ENCODE peak calls at places on chromosomes 11 and 22, in nine cellular contexts. U is iPS DF 6.9, G is ovary, Z is sigmoid colon, V is transverse colon, Q is cardiac muscle cell, F is lower lobe of right lung, I is IMR-90, B is astrocyte. Y is an unnamed sample. For H3K4me1 and H3K36me3, the result is how much of the 10 kb centered on the place peaks cover.

GRCh38 chr11:36073411-36074203 is 129.7 kb downstream of the LDLRAD3 start:
- DNase-seq in U (no peak), G (peak), Z (no peak), V (no peak), Q (no peak), F (no peak), I (peak), B (peak), Y (no peak)

GRCh38 chr22:22786301-22787115 is 101.1 kb upstream of the IGLL5 start:
- DNase-seq in U (no peak), G (no peak), Z (no peak), V (no peak), Q (no peak), F (no peak), I (no peak), B (no peak), Y (peak)

GRCh38 chr11:79973701-79974626 is 533.1 kb upstream of the TENM4 start:
- DNase-seq in U (peak), G (no peak), Z (no peak), V (no peak), Q (peak), F (no peak), I (peak), B (no peak), Y (peak)

GRCh38 chr22:39522567-39523300 is 2.4 kb downstream of the ATF4 start:
- DNase-seq in U (no peak), G (peak), Z (peak), V (peak), Q (peak), F (peak), I (peak), B (peak), Y (peak)

GRCh38 chr11:11842426-11843008 is 745 bp downstream of the USP47 start:
- DNase-seq in U (no peak), G (peak), Z (peak), V (peak), Q (peak), F (peak), I (peak), B (peak), Y (peak)

GRCh38 chr11:36703055-36703404 is 105.0 kb upstream of the RAG2 start:
- DNase-seq in U (no peak), G (no peak), Z (no peak), V (no peak), Q (no peak), F (no peak), I (no peak), B (no peak), Y (no peak)

GRCh38 chr11:107590460-107591097 is 368 bp upstream of the ELMOD1 start:
- DNase-seq in U (no peak), G (no peak), Z (no peak), V (no peak), Q (no peak), F (no peak), I (no peak), B (no peak), Y (no peak)

GRCh38 chr22:43971112-43971511 is 15.9 kb downstream of the SAMM50 start:
- DNase-seq in U (no peak), G (no peak), Z (peak), V (no peak), Q (no peak), F (no peak), I (no peak), B (no peak), Y (no peak)

GRCh38 chr22:45879552-45879949 is 97.4 kb downstream of the WNT7B start:
- DNase-seq in U (no peak), G (peak), Z (peak), V (no peak), Q (no peak), F (no peak), I (no peak), B (no peak), Y (no peak)

GRCh38 chr11:97691061-97691460 is 1301.2 kb downstream of the JRKL start:
- DNase-seq in U (no peak), G (no peak), Z (no peak), V (no peak), Q (no peak), F (no peak), I (no peak), B (no peak), Y (no peak)

GRCh38 chr11:114366331-114367243 is 33.7 kb downstream of the C11orf71 start:
- DNase-seq in U (no peak), G (no peak), Z (no peak), V (no peak), Q (no peak), F (no peak), I (peak), B (peak), Y (no peak)

GRCh38 chr11:47961383-47961782 is 19.0 kb upstream of the PTPRJ start:
- DNase-seq in U (no peak), G (no peak), Z (no peak), V (no peak), Q (peak), F (peak), I (no peak), B (no peak), Y (no peak)

GRCh38 chr11:1736447-1736992 is 13.9 kb downstream of the IFITM10 start:
- DNase-seq in U (no peak), G (no peak), Z (no peak), V (no peak), Q (no peak), F (no peak), I (no peak), B (peak), Y (no peak)

GRCh38 chr11:61869636-61870428 is 21.5 kb downstream of the FADS3 start:
- DNase-seq in U (no peak), G (no peak), Z (no peak), V (no peak), Q (peak), F (no peak), I (no peak), B (no peak), Y (no peak)

DNA sequence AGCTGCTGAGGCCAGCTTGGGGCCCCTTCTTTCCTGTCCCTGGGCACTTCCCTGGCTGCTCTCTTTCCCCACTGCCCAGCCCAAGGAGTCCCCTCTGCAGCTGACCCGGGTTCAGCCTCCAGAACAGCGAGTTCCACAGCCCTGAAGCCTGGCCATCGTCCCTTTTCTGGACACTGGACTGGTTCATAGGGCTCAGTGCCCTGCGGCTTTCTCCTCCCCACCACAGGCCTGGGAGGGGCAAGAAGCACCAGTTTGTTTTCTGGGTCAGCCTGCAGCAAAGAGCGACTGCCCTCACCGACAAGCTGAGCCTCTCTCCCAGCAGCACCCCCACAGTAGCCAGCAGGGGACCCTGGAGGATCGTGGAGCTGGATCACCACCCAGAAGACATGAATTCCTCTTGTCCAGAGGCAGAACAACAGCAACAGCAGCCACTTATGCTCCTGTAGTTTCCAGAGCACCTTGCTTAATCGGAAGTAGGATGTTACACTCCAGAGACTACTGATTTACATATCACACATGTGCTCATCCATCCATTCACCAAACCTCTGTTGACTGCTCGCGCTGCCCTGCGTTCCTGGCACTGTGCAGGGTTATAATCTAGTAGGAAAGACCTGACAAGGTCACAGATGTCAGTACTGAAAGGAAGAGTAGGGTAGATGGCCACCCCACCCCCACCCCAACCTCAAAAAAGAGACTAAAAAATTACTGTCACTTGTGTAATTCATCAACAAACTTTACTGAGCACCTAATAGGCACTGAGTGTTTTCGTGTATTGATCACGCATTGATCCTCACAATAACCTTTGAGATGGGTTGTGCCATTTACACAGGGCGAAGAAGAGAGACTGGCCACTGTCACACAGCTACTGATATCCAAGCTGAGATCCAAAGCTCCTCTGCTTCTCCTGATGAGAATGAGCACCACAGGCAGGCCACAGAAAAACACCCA is 13.0 kb upstream of the CXCR5 start:
- DNase-seq in U (no peak), G (no peak), Z (peak), V (peak), Q (peak), F (no peak), I (peak), B (no peak), Y (no peak)
- H3K4me3 ChIP-seq in U (no peak), G (no peak), Z (no peak), V (no peak), Q (no peak), F (peak), I (no peak), B (no peak), Y (no peak)

DNA sequence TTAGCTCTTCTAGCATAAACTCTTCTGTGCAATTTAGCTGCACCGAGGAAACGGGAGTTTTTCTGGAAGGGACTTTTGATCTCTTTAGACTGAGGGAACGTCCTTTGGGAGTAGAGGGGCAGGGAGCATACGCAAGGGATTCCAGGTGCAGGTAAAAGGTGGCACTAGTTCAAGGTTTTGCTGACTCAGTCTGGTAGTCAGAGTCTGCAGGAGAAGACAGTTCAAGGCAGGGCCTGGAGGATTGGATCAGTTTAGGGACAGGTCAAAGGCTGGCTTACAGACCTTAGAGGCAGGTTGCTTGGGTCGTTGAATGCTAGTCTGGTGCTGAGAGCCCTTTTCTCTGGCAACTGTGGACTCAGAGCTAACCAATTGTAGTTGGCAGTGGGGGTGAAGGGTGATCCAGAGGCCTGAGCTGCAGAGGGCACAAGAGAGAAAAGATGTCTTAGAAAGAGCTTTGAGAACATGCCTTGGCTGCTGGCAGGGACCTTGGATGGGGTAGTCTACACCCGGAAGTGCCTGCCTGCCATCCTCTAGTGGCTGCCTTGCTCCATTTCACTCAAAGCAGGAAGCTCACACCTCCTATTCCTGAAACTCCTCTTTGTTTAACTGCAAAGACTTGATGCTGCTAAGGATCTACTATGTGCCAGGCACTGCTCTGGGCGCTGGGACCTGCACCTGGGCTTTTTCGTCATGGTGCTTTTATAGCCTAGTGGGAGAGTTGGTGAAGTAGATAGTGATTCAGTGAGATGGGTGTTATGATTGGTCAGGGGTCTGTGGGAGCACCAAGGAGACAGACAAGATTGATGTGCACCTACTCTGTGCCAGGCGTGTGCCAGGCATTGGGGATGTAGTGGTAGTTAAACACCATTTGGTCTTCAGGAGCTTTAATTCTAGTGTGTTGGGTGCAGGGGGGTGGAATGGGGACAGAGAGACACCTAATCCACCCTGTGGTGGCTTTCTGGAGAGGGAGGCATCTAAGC is 17.1 kb downstream of the MIAT start:
- DNase-seq in U (no peak), G (no peak), Z (no peak), V (peak), Q (no peak), F (no peak), I (no peak), B (no peak), Y (peak)
- H3K4me1 ChIP-seq in U (under half), G (under half), Z (under half), V (under half), Q (under half), F (under half), I (under half), B (under half), Y (under half)

GRCh38 chr22:20546541-20546950 is 39.1 kb downstream of the MED15 start:
- DNase-seq in U (no peak), G (no peak), Z (peak), V (no peak), Q (no peak), F (no peak), I (no peak), B (no peak), Y (no peak)
- H3K36me3 ChIP-seq in U (under half), G (under half), Z (under half), V (under half), Q (under half), F (under half), I (under half), B (under half), Y (under half)

GRCh38 chr22:20110359-20110985 is 5.4 kb upstream of the RANBP1 start:
- DNase-seq in U (no peak), G (no peak), Z (no peak), V (no peak), Q (no peak), F (no peak), I (no peak), B (no peak), Y (no peak)

GRCh38 chr22:20111045-20111688 is 4.7 kb upstream of the RANBP1 start:
- DNase-seq in U (no peak), G (no peak), Z (no peak), V (no peak), Q (peak), F (peak), I (peak), B (peak), Y (no peak)

GRCh38 chr22:20112623-20113511 is 3.0 kb upstream of the RANBP1 start:
- DNase-seq in U (no peak), G (no peak), Z (no peak), V (no peak), Q (no peak), F (peak), I (no peak), B (no peak), Y (no peak)

GRCh38 chr22:20113551-20114310 is 2.2 kb upstream of the RANBP1 start:
- DNase-seq in U (no peak), G (no peak), Z (no peak), V (no peak), Q (no peak), F (no peak), I (no peak), B (no peak), Y (no peak)

GRCh38 chr22:20111689-20112622 is 3.9 kb upstream of the RANBP1 start:
- DNase-seq in U (no peak), G (no peak), Z (no peak), V (no peak), Q (no peak), F (peak), I (no peak), B (no peak), Y (no peak)
- H3K4me3 ChIP-seq in U (no peak), G (no peak), Z (no peak), V (no peak), Q (no peak), F (no peak), I (no peak), B (no peak), Y (no peak)

GRCh38 chr22:30296324-30296723 is 7.0 kb upstream of the CASTOR1 start:
- DNase-seq in U (no peak), G (no peak), Z (no peak), V (no peak), Q (no peak), F (no peak), I (no peak), B (no peak), Y (no peak)

GRCh38 chr22:30298005-30298701 is 8.8 kb upstream of the CASTOR1 start:
- DNase-seq in U (no peak), G (no peak), Z (no peak), V (peak), Q (no peak), F (peak), I (no peak), B (no peak), Y (no peak)

GRCh38 chr22:30296851-30297250 is 7.5 kb upstream of the CASTOR1 start:
- DNase-seq in U (no peak), G (no peak), Z (no peak), V (no peak), Q (no peak), F (no peak), I (no peak), B (no peak), Y (no peak)

GRCh38 chr22:30295576-30295975 is 6.3 kb upstream of the CASTOR1 start:
- DNase-seq in U (no peak), G (no peak), Z (no peak), V (no peak), Q (no peak), F (no peak), I (no peak), B (no peak), Y (no peak)

GRCh38 chr22:30297276-30298004 is 8.1 kb upstream of the CASTOR1 start:
- DNase-seq in U (no peak), G (no peak), Z (no peak), V (no peak), Q (no peak), F (no peak), I (no peak), B (no peak), Y (no peak)
- H3K4me1 ChIP-seq in U (under half), G (under half), Z (under half), V (under half), Q (under half), F (half or more), I (under half), B (under half), Y (under half)

GRCh38 chr11:74819400-74819799 is 70.8 kb downstream of the RNF169 start:
- DNase-seq in U (no peak), G (no peak), Z (no peak), V (no peak), Q (no peak), F (no peak), I (peak), B (peak), Y (no peak)

GRCh38 chr11:74820763-74821162 is 72.1 kb downstream of the RNF169 start:
- DNase-seq in U (no peak), G (no peak), Z (no peak), V (no peak), Q (no peak), F (no peak), I (peak), B (peak), Y (no peak)

GRCh38 chr11:74818283-74818946 is 69.8 kb downstream of the RNF169 start:
- DNase-seq in U (no peak), G (no peak), Z (no peak), V (no peak), Q (no peak), F (no peak), I (no peak), B (no peak), Y (no peak)

GRCh38 chr11:74824285-74824982 is 75.8 kb downstream of the RNF169 start:
- DNase-seq in U (no peak), G (no peak), Z (no peak), V (no peak), Q (no peak), F (no peak), I (no peak), B (no peak), Y (no peak)

DNA sequence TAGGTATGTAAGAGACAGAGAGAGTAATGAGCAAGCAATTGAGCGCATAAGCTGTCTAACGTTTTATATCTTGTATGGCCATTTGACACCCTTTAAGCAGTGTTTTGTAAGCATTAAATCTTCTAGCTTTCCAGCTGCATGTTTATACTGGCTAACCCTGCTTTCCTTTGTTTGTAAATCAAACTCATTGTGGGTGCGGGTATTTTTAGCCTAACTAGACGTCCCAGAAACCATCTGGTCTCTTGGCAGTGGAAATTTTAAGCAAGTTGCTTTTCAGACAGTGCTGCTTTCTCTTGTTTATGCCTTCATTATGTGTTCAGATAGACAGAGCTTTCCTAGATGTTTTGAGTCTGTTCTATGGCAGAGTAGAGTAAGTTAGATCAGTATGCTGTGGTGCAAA is 73.5 kb downstream of the RNF169 start:
- DNase-seq in U (no peak), G (no peak), Z (no peak), V (no peak), Q (no peak), F (no peak), I (peak), B (peak), Y (no peak)
- H3K36me3 ChIP-seq in U (under half), G (under half), Z (under half), V (under half), Q (under half), F (under half), I (under half), B (under half), Y (under half)

GRCh38 chr22:42959472-42960145 is 55.3 kb downstream of the PACSIN2 start:
- DNase-seq in U (no peak), G (peak), Z (peak), V (peak), Q (peak), F (no peak), I (peak), B (peak), Y (peak)

GRCh38 chr22:42958937-42959336 is 56.0 kb downstream of the PACSIN2 start:
- DNase-seq in U (no peak), G (no peak), Z (no peak), V (no peak), Q (no peak), F (no peak), I (no peak), B (no peak), Y (no peak)

GRCh38 chr22:42957958-42958357 is 57.0 kb downstream of the PACSIN2 start:
- DNase-seq in U (no peak), G (no peak), Z (no peak), V (no peak), Q (no peak), F (no peak), I (no peak), B (no peak), Y (no peak)

GRCh38 chr22:42961815-42962214 is 53.1 kb downstream of the PACSIN2 start:
- DNase-seq in U (no peak), G (no peak), Z (no peak), V (no peak), Q (no peak), F (no peak), I (no peak), B (no peak), Y (no peak)

GRCh38 chr22:42960146-42960509 is 54.8 kb downstream of the PACSIN2 start:
- DNase-seq in U (no peak), G (no peak), Z (no peak), V (no peak), Q (no peak), F (no peak), I (peak), B (no peak), Y (no peak)
- H3K4me3 ChIP-seq in U (no peak), G (no peak), Z (no peak), V (no peak), Q (no peak), F (peak), I (no peak), B (no peak), Y (no peak)

GRCh38 chr11:66851251-66851620 is 5.6 kb upstream of the LRFN4 start:
- DNase-seq in U (no peak), G (no peak), Z (peak), V (no peak), Q (no peak), F (peak), I (no peak), B (no peak), Y (no peak)
- H3K4me1 ChIP-seq in U (under half), G (under half), Z (under half), V (under half), Q (under half), F (under half), I (under half), B (under half), Y (under half)

GRCh38 chr11:71483689-71484088 is 30.7 kb downstream of the NADSYN1 start:
- DNase-seq in U (no peak), G (no peak), Z (peak), V (no peak), Q (no peak), F (no peak), I (no peak), B (no peak), Y (no peak)
- H3K36me3 ChIP-seq in U (under half), G (under half), Z (half or more), V (under half), Q (under half), F (half or more), I (half or more), B (under half), Y (under half)

GRCh38 chr11:74311352-74311926 is at the start of gene P4HA3:
- DNase-seq in U (peak), G (peak), Z (peak), V (peak), Q (peak), F (peak), I (peak), B (no peak), Y (peak)
- H3K4me3 ChIP-seq in U (peak), G (peak), Z (peak), V (no peak), Q (peak), F (peak), I (peak), B (peak), Y (peak)

Y was measured in small intestine.